ENCODE peak calls at places on chromosomes 7 and 10, in six cellular contexts. Z, N, F, J, C and L are unnamed samples.

GRCh38 chr10:42955493-42955889 is 121.4 kb upstream of the RET start:
- DNase-seq in Z (no peak), N (no peak), F (no peak), J (no peak), C (no peak), L (no peak)

GRCh38 chr7:96416599-96416998 is 94.7 kb upstream of the SLC25A13 start:
- DNase-seq in Z (no peak), N (no peak), F (no peak), J (no peak), C (no peak), L (no peak)

GRCh38 chr10:29658984-29659769 is 24.4 kb upstream of the SVIL start:
- DNase-seq in Z (peak), N (peak), F (peak), J (peak), C (peak), L (no peak)

GRCh38 chr10:121536271-121536918 is 61.8 kb downstream of the FGFR2 start:
- DNase-seq in Z (peak), N (no peak), F (no peak), J (no peak), C (no peak), L (no peak)

GRCh38 chr10:100579691-100580090 is 43.9 kb downstream of the HIF1AN start:
- DNase-seq in Z (no peak), N (no peak), F (no peak), J (no peak), C (no peak), L (no peak)

GRCh38 chr7:100087055-100087750 is 1.6 kb upstream of the COPS6 start:
- DNase-seq in Z (no peak), N (no peak), F (peak), J (peak), C (peak), L (no peak)

GRCh38 chr7:45684910-45685618 is 110.9 kb downstream of the ADCY1 start:
- DNase-seq in Z (no peak), N (no peak), F (no peak), J (no peak), C (no peak), L (no peak)

GRCh38 chr7:19772858-19773337 is 519 bp downstream of the TMEM196 start:
- DNase-seq in Z (peak), N (no peak), F (peak), J (peak), C (peak), L (peak)

GRCh38 chr7:140672382-140673062 is at the start of gene ADCK2:
- DNase-seq in Z (peak), N (peak), F (peak), J (no peak), C (no peak), L (peak)

GRCh38 chr10:37285063-37285462 is 159.7 kb downstream of the ANKRD30A start:
- DNase-seq in Z (no peak), N (no peak), F (no peak), J (no peak), C (no peak), L (no peak)

GRCh38 chr7:116762951-116763350 is 91.0 kb downstream of the MET start:
- DNase-seq in Z (no peak), N (no peak), F (no peak), J (no peak), C (no peak), L (no peak)

GRCh38 chr10:49752584-49752983 is 9.5 kb downstream of the OGDHL start:
- DNase-seq in Z (no peak), N (no peak), F (no peak), J (no peak), C (no peak), L (no peak)

GRCh38 chr10:45425628-45426563 is 51.9 kb downstream of the ALOX5 start:
- DNase-seq in Z (no peak), N (no peak), F (peak), J (no peak), C (peak), L (no peak)

GRCh38 chr10:64444163-64444562 is 923.0 kb downstream of the REEP3 start:
- DNase-seq in Z (no peak), N (no peak), F (no peak), J (no peak), C (no peak), L (no peak)

GRCh38 chr7:39709768-39710291 is 86.5 kb downstream of the RALA start:
- DNase-seq in Z (peak), N (no peak), F (peak), J (peak), C (peak), L (peak)

GRCh38 chr10:11026761-11027160 is 9.1 kb downstream of the CELF2 start:
- DNase-seq in Z (no peak), N (no peak), F (no peak), J (no peak), C (no peak), L (no peak)

GRCh38 chr10:51886438-51887068 is 187.2 kb upstream of the CSTF2T start:
- DNase-seq in Z (no peak), N (no peak), F (peak), J (no peak), C (peak), L (no peak)

GRCh38 chr10:132710036-132710686 is 75.8 kb downstream of the NKX6-2 start:
- DNase-seq in Z (no peak), N (no peak), F (no peak), J (no peak), C (no peak), L (no peak)

GRCh38 chr10:13969118-13969791 is 361.5 kb downstream of the FRMD4A start:
- DNase-seq in Z (no peak), N (no peak), F (no peak), J (no peak), C (no peak), L (no peak)

GRCh38 chr10:98694014-98694413 is 247.3 kb upstream of the HPS1 start:
- DNase-seq in Z (no peak), N (no peak), F (no peak), J (no peak), C (no peak), L (no peak)

GRCh38 chr7:79352323-79352722 is 101.1 kb downstream of the MAGI2 start:
- DNase-seq in Z (no peak), N (no peak), F (peak), J (no peak), C (no peak), L (no peak)

GRCh38 chr10:43595739-43596298 is 10.4 kb upstream of the ZNF485 start:
- DNase-seq in Z (no peak), N (no peak), F (peak), J (no peak), C (no peak), L (no peak)

GRCh38 chr7:143393267-143394041 is 12.3 kb downstream of the ZYX start:
- DNase-seq in Z (no peak), N (no peak), F (peak), J (no peak), C (peak), L (no peak)

GRCh38 chr7:111821076-111821475 is 258.8 kb upstream of the IMMP2L start:
- DNase-seq in Z (no peak), N (no peak), F (no peak), J (no peak), C (no peak), L (no peak)

GRCh38 chr7:45580053-45580872 is 6.1 kb downstream of the ADCY1 start:
- DNase-seq in Z (peak), N (no peak), F (peak), J (no peak), C (no peak), L (peak)

GRCh38 chr7:1547777-1548437 is 8.1 kb downstream of the TMEM184A start:
- DNase-seq in Z (no peak), N (no peak), F (no peak), J (no peak), C (no peak), L (no peak)

GRCh38 chr10:42942279-42942932 is 134.5 kb upstream of the RET start:
- DNase-seq in Z (no peak), N (no peak), F (no peak), J (no peak), C (no peak), L (no peak)

GRCh38 chr7:95471076-95471475 is 14.7 kb upstream of the ASB4 start:
- DNase-seq in Z (peak), N (no peak), F (no peak), J (no peak), C (no peak), L (no peak)

GRCh38 chr7:99791021-99791420 is 7.0 kb upstream of the CYP3A4 start:
- DNase-seq in Z (no peak), N (no peak), F (no peak), J (no peak), C (no peak), L (no peak)

GRCh38 chr7:22442887-22443369 is 57.1 kb downstream of the STEAP1B start:
- DNase-seq in Z (no peak), N (no peak), F (no peak), J (no peak), C (no peak), L (no peak)

GRCh38 chr10:28984431-28984830 is 304.4 kb upstream of the LYZL1 start:
- DNase-seq in Z (no peak), N (no peak), F (peak), J (peak), C (peak), L (no peak)

GRCh38 chr7:15888090-15888489 is 201.6 kb upstream of the MEOX2 start:
- DNase-seq in Z (no peak), N (no peak), F (no peak), J (no peak), C (no peak), L (no peak)

GRCh38 chr7:139750459-139751095 is 27.2 kb downstream of the HIPK2 start:
- DNase-seq in Z (no peak), N (no peak), F (no peak), J (no peak), C (no peak), L (no peak)

GRCh38 chr10:95389176-95389575 is 98.4 kb upstream of the PDLIM1 start:
- DNase-seq in Z (no peak), N (no peak), F (no peak), J (no peak), C (no peak), L (no peak)

GRCh38 chr10:4812041-4812440 is 14.0 kb upstream of the AKR1E2 start:
- DNase-seq in Z (no peak), N (no peak), F (no peak), J (no peak), C (no peak), L (no peak)

GRCh38 chr10:45008524-45009161 is 7.9 kb downstream of the ZNF22 start:
- DNase-seq in Z (peak), N (no peak), F (peak), J (peak), C (peak), L (no peak)

GRCh38 chr7:19079066-19079465 is 38.4 kb downstream of the TWIST1 start:
- DNase-seq in Z (no peak), N (no peak), F (peak), J (peak), C (peak), L (no peak)

GRCh38 chr7:75649462-75649861 is 89.3 kb downstream of the HIP1 start:
- DNase-seq in Z (no peak), N (no peak), F (no peak), J (no peak), C (no peak), L (no peak)

GRCh38 chr10:43255644-43256431 is 11.0 kb downstream of the RASGEF1A start:
- DNase-seq in Z (peak), N (peak), F (peak), J (no peak), C (no peak), L (peak)

DNA sequence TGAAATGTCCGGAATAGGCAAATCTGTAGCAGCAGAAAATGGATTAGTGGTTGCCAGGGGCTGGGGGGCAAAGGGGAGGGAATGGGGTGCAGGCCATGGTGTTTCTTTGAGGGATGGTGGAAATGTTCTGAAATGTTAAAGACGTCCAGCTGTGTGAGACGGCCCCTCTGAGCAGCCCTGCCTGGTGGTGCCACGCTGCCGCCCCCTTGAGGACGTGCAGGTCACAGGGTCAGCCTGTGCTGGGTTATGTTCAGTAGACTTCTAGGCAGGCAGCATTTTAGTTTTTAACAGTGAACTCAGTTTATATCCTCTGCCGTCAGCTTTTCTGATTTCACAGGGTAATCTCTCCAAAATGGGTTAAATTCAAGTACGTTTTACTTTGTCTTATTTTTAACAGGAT is 9.4 kb downstream of the NUB1 start:
- DNase-seq in Z (peak), N (peak), F (no peak), J (no peak), C (no peak), L (peak)
- TF ChIP-seq CTCF in Z (peak), N (no peak), F (no peak), J (no peak), C (peak), L (peak)

GRCh38 chr10:31635415-31636065 is 293.1 kb downstream of the ARHGAP12 start:
- DNase-seq in Z (no peak), N (no peak), F (no peak), J (no peak), C (no peak), L (no peak)
- TF ChIP-seq CTCF in Z (no peak), N (no peak), F (no peak), J (no peak), C (no peak), L (no peak)

GRCh38 chr7:93178213-93178612 is 30.0 kb upstream of the SAMD9L start:
- DNase-seq in Z (no peak), N (no peak), F (peak), J (no peak), C (no peak), L (no peak)
- TF ChIP-seq CTCF in Z (no peak), N (peak), F (peak), J (no peak), C (no peak), L (no peak)

GRCh38 chr7:134695321-134695860 is 48.7 kb downstream of the BPGM start:
- DNase-seq in Z (no peak), N (no peak), F (peak), J (no peak), C (peak), L (no peak)

GRCh38 chr7:134694767-134695166 is 48.1 kb downstream of the BPGM start:
- DNase-seq in Z (no peak), N (no peak), F (no peak), J (no peak), C (no peak), L (no peak)

GRCh38 chr7:134696261-134696660 is 49.6 kb downstream of the BPGM start:
- DNase-seq in Z (no peak), N (no peak), F (no peak), J (no peak), C (no peak), L (no peak)

GRCh38 chr7:134693256-134693655 is 46.6 kb downstream of the BPGM start:
- DNase-seq in Z (no peak), N (no peak), F (peak), J (peak), C (peak), L (no peak)

DNA sequence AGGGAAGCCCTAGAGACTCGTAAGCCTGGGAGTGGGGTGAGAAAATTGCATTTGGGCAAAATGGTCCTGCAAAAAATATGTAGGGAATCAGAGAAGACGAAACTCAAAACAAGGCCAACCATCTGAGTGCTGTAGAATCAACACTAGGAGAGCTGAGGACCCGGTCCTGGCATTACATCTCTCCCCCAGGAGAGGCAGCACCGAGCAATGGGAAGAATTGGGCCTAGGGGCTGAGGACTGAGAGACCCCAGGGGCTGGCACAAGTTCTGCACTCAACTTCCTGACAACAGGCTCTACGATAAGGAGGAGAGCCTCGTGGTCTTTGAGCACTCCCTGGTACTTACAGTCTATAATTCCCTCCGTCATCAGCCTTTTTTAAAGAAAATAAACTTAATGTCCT is 47.6 kb downstream of the BPGM start:
- DNase-seq in Z (peak), N (no peak), F (no peak), J (no peak), C (no peak), L (no peak)
- TF ChIP-seq CTCF in Z (peak), N (no peak), F (peak), J (peak), C (peak), L (peak)

GRCh38 chr7:30633223-30633622 is 38.5 kb downstream of the GARS1 start:
- DNase-seq in Z (no peak), N (no peak), F (no peak), J (no peak), C (no peak), L (no peak)

GRCh38 chr7:30634634-30635201 is 40.0 kb downstream of the GARS1 start:
- DNase-seq in Z (no peak), N (no peak), F (no peak), J (no peak), C (no peak), L (no peak)

GRCh38 chr7:30630986-30631385 is 36.3 kb downstream of the GARS1 start:
- DNase-seq in Z (no peak), N (no peak), F (no peak), J (no peak), C (no peak), L (no peak)

GRCh38 chr7:30635798-30636197 is 41.1 kb downstream of the GARS1 start:
- DNase-seq in Z (no peak), N (no peak), F (no peak), J (no peak), C (no peak), L (no peak)

GRCh38 chr7:30634193-30634626 is 39.5 kb downstream of the GARS1 start:
- DNase-seq in Z (no peak), N (no peak), F (no peak), J (no peak), C (no peak), L (no peak)
- TF ChIP-seq CTCF in Z (no peak), N (no peak), F (no peak), J (no peak), C (no peak), L (no peak)

DNA sequence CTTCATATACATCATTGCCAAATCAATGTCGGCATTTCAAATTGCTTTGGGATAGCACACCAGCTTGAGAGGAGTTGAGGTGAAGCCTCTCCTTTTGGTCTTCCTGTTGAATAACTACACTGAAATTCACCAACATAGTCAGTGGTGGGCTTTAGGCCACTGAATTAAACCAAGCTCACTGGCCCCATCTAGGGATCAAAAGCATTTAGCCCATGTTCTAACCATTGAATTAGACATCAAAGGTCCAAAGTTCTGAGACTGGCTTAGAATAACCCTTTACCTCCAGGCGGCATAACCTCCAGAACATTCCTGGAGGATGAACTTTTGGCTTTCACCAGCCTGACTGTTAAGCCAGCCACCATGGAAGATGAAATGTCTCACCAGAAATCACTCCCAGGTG is 54.6 kb downstream of the BPGM start:
- DNase-seq in Z (no peak), N (no peak), F (peak), J (no peak), C (no peak), L (no peak)
- TF ChIP-seq CTCF in Z (peak), N (peak), F (peak), J (peak), C (peak), L (no peak)

DNA sequence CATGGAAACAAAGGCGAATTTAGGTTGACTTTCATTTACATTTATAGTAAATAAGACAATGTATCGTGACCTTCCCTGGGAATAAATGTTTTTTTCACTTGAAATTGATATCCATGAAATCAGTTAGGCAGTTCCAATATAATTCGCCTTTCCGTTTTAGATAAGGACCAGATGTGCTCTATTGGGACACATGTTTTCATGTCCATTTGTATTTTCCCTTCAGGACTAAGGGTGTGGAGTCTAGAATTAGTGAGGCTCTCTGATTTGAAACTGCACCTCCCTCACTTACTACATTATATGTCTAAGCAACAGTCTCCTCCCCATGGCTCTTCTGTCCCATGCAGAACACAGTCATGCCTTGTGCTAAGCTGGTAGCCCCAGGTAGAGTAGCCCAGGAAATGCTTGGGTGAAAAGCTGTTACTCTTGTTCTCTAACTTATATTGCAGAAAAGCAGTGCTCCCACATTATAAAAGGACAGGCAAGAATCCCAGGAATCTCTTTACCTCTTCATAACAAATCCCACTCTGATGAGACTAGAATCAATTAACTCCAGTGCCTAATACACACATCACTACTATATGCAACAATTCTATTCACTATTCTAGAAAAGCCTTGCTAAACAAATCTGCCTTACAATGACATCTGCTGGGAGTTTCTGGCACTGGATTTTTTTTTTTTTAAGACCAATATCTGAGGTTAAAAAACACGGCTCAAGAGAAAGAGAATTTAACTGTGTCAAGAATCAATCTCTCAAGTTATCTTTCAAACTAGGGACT is 293.9 kb downstream of the SNX13 start:
- DNase-seq in Z (no peak), N (no peak), F (peak), J (peak), C (peak), L (no peak)
- TF ChIP-seq CTCF in Z (peak), N (no peak), F (peak), J (peak), C (peak), L (no peak)